ENCODE peak calls at places on chromosomes 7 and 10, in ten cellular contexts. O, S, L, C, M, U, B, P, Y and F are unnamed samples.

GRCh38 chr7:94701555-94701973 is 45.6 kb upstream of the SGCE start:
- DNase-seq in O (peak; percentile 69), U (peak; percentile 28), P (peak; percentile 71), Y (no peak), C (no peak), B (no peak), L (no peak), M (peak; percentile 48), S (no peak), F (no peak)

GRCh38 chr7:30427296-30428080 is 51.1 kb downstream of the NOD1 start:
- DNase-seq in M (no peak), S (no peak), C (no peak), L (no peak), B (peak; percentile 62), Y (no peak), U (no peak), O (no peak), P (no peak), F (no peak)

GRCh38 chr7:66903360-66904062 is 17.5 kb upstream of the TMEM248 start:
- DNase-seq in B (no peak), P (no peak), O (no peak), C (no peak), Y (no peak), M (no peak), L (no peak), U (no peak), S (no peak), F (no peak)

GRCh38 chr10:111872591-111872990 is 311.0 kb downstream of the GPAM start:
- DNase-seq in B (no peak), M (peak; percentile 33), L (no peak), C (no peak), S (no peak), U (no peak), Y (no peak), P (no peak), O (no peak), F (no peak)

GRCh38 chr10:79385804-79386531 is 38.7 kb downstream of the PPIF start:
- DNase-seq in P (no peak), C (no peak), Y (no peak), S (no peak), B (peak; percentile 41), O (no peak), U (no peak), L (no peak), M (no peak), F (no peak)

GRCh38 chr10:124262249-124262865 is 156.4 kb downstream of the OAT start:
- DNase-seq in B (no peak), U (no peak), C (no peak), Y (no peak), O (no peak), L (no peak), M (no peak), P (peak; percentile 5), S (no peak), F (no peak)

GRCh38 chr7:126668367-126668752 is 584.4 kb downstream of the GRM8 start:
- DNase-seq in P (no peak), L (no peak), C (no peak), S (no peak), M (no peak), Y (no peak), U (no peak), B (no peak), O (no peak), F (no peak)

GRCh38 chr7:114718861-114719260 is 203.0 kb upstream of the MDFIC start:
- DNase-seq in M (no peak), L (no peak), C (no peak), S (no peak), U (no peak), B (no peak), Y (no peak), O (no peak), P (no peak), F (no peak)

GRCh38 chr7:142696456-142697179 is 52.7 kb upstream of the PRSS1 start:
- DNase-seq in Y (no peak), S (no peak), O (no peak), P (no peak), C (no peak), M (no peak), L (no peak), U (no peak), B (no peak), F (no peak)

GRCh38 chr7:1664711-1665591 is 5.1 kb upstream of the ELFN1 start:
- DNase-seq in U (peak; percentile 18), P (peak; percentile 46), B (peak; percentile 69), C (peak; percentile 52), L (peak; percentile 70), Y (peak; percentile 60), O (peak; percentile 44), S (peak; percentile 42), M (peak; percentile 78), F (peak; percentile 56)

GRCh38 chr7:106521541-106521940 is 139.4 kb downstream of the CCDC71L start:
- DNase-seq in U (no peak), M (no peak), Y (no peak), B (no peak), C (no peak), P (peak; percentile 13), S (no peak), L (no peak), O (no peak), F (no peak)

GRCh38 chr7:80134536-80135305 is at the start of gene GNAI1:
- DNase-seq in B (peak; percentile 79), O (peak; percentile 54), Y (peak; percentile 68), M (peak; percentile 88), U (peak; percentile 60), C (no peak), S (peak; percentile 92), P (peak; percentile 81), L (peak; percentile 50), F (peak; percentile 82)

GRCh38 chr10:124152781-124153600 is 59.6 kb upstream of the CHST15 start:
- DNase-seq in U (peak; percentile 100), L (peak; percentile 53), P (peak; percentile 95), S (peak; percentile 29), M (peak; percentile 82), Y (peak; percentile 58), O (peak; percentile 86), C (no peak), B (peak; percentile 70), F (no peak)

GRCh38 chr7:93409324-93409723 is 165.2 kb downstream of the CALCR start:
- DNase-seq in B (no peak), L (no peak), C (no peak), O (no peak), S (no peak), Y (no peak), P (no peak), U (no peak), M (no peak), F (no peak)

GRCh38 chr10:121113906-121114305 is 262.7 kb downstream of the WDR11 start:
- DNase-seq in B (no peak), M (no peak), Y (no peak), U (no peak), O (no peak), C (no peak), S (no peak), L (no peak), P (no peak), F (no peak)

GRCh38 chr10:132970641-132971438 is 28.5 kb upstream of the CFAP46 start:
- DNase-seq in P (no peak), S (no peak), C (peak; percentile 49), M (no peak), L (no peak), U (no peak), Y (no peak), B (no peak), O (no peak), F (no peak)

GRCh38 chr7:128453836-128454804 is 1.6 kb upstream of the HILPDA start:
- DNase-seq in C (peak; percentile 58), U (no peak), Y (peak; percentile 88), M (peak; percentile 84), P (no peak), O (peak; percentile 52), S (peak; percentile 87), L (peak; percentile 92), B (peak; percentile 96), F (peak; percentile 48)
- H3K27ac ChIP-seq in C (peak overlapping the region; percentile 92), U (no peak overlapping the region), Y (peak overlapping the region; percentile 90), M (peak overlapping the region; percentile 97), P (no peak overlapping the region), O (peak overlapping the region; percentile 83), S (peak overlapping the region; percentile 80), L (peak overlapping the region; percentile 90), B (peak overlapping the region; percentile 19), F (peak overlapping the region; percentile 69)

DNA sequence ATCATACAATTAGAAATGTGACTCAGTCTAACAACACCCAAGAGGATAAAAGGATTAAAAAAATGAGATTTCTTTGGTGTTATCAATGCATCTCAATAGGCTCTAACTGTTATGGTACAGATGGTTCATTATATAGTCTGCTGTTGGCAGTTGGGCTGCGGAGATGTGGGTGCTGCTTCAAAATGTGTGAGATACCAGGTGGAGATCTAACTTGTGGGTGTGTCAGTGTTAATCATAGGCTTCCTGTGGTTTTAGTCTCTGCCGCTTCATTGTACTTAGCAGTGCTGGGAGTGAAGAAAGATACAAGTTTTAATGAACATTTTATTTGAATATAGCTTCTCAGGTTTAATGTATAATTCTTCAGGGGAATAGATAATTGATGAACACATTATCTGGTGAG is 231.3 kb downstream of the EXOC4 start:
- DNase-seq in Y (no peak), P (no peak), M (no peak), U (no peak), C (no peak), S (no peak), L (no peak), B (no peak), O (no peak), F (no peak)
- H3K27ac ChIP-seq in Y (no peak overlapping the region), P (no peak overlapping the region), M (no peak overlapping the region), U (no peak overlapping the region), C (no peak overlapping the region), S (no peak overlapping the region), L (no peak overlapping the region), B (no peak overlapping the region), O (no peak overlapping the region), F (no peak overlapping the region)

GRCh38 chr10:89522463-89522862 is 12.9 kb downstream of the SLC16A12 start:
- DNase-seq in Y (no peak), S (no peak), L (no peak), U (no peak), O (no peak), C (no peak), M (peak; percentile 22), P (peak; percentile 10), B (no peak), F (no peak)
- H3K27ac ChIP-seq in Y (no peak overlapping the region), S (no peak overlapping the region), L (peak overlapping the region; percentile 76), U (no peak overlapping the region), O (peak overlapping the region; percentile 40), C (no peak overlapping the region), M (no peak overlapping the region), P (no peak overlapping the region), B (no peak overlapping the region), F (no peak overlapping the region)

DNA sequence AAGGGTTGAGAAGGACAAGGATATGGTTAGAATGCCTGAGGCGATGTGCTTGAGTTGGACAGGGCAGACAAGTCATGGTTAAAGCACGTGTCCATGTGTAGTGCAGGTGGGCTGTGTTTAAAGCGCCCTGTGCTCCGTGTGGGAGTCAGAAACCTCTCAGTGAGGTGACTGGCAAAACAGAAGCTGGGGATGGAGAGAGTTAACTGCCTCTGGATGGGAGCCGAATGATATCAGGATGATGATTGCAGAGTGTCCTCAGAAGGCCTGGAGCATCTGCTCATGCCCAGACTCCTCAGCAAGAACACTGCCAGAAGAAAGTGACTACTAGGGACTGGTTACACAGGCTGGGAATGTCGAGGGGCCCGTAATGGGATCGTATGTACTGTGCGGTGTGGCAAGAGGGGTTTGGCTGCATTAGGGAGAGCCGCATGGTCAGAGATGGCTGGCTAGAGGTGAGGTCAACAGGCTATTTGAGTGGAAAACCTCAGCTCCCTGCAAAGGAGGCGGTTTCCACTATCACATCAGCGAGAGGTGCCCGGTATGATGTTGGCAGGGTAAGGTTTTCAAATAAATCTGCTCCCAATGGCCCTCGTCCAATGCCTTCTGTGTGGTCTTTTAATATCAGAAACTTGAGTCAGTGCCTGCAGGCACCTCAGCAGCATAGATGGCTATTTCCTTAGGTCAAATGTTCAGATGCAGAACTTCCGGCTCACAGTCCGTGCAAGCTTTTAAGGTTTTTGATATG is 26.1 kb upstream of the MRC1 start:
- DNase-seq in L (no peak), U (no peak), C (no peak), P (peak; percentile 74), S (no peak), M (peak; percentile 69), O (no peak), B (no peak), Y (peak; percentile 56), F (no peak)
- H3K27ac ChIP-seq in L (peak overlapping the region; percentile 39), U (no peak overlapping the region), C (no peak overlapping the region), P (peak overlapping the region; percentile 78), S (no peak overlapping the region), M (peak overlapping the region; percentile 56), O (no peak overlapping the region), B (no peak overlapping the region), Y (no peak overlapping the region), F (no peak overlapping the region)